ENCODE peak calls at places on chromosome 16, in seven cellular contexts. U is skeletal muscle cell; Y is CD8-positive, alpha-beta memory T cell; K is epithelial cell of prostate; S is T-helper 9 cell; G is upper lobe of right lung; D is left cardiac atrium. O is an unnamed sample.

GRCh38 chr16:31508706-31509523 is 724 bp upstream of the RUSF1 start:
- DNase-seq in G (no peak), Y (no peak), D (no peak), U (no peak), K (no peak), S (no peak), O (no peak)

GRCh38 chr16:86307518-86307903 is 202.8 kb upstream of the FOXF1 start:
- DNase-seq in K (peak; percentile 85), D (no peak), G (no peak), S (no peak), Y (no peak), U (peak; percentile 37), O (no peak)

GRCh38 chr16:87681990-87682570 is 79.8 kb downstream of the JPH3 start:
- DNase-seq in S (no peak), Y (no peak), K (no peak), U (peak; percentile 36), G (no peak), D (no peak), O (no peak)

GRCh38 chr16:29148867-29149272 is 164.0 kb downstream of the LAT start:
- DNase-seq in G (no peak), S (peak; percentile 66), K (no peak), D (peak; percentile 67), U (no peak), Y (peak; percentile 95), O (peak; percentile 94)

GRCh38 chr16:54242199-54242598 is 44.4 kb downstream of the IRX3 start:
- DNase-seq in U (no peak), K (no peak), G (no peak), S (no peak), D (no peak), Y (peak; percentile 0), O (no peak)

GRCh38 chr16:73122604-73123386 is 74.9 kb upstream of the ZFHX3 start:
- DNase-seq in D (peak; percentile 58), K (no peak), S (no peak), G (no peak), U (no peak), Y (peak; percentile 34), O (no peak)

GRCh38 chr16:85573696-85574641 is 39.2 kb upstream of the GSE1 start:
- DNase-seq in D (peak; percentile 89), K (no peak), U (peak; percentile 76), S (no peak), Y (no peak), G (no peak), O (no peak)

GRCh38 chr16:61829631-61830030 is 206.6 kb downstream of the CDH8 start:
- DNase-seq in K (no peak), G (no peak), S (no peak), Y (no peak), D (no peak), U (no peak), O (no peak)

GRCh38 chr16:47970291-47970931 is 185.4 kb downstream of the ABCC12 start:
- DNase-seq in U (no peak), Y (no peak), D (no peak), S (no peak), K (no peak), G (no peak), O (no peak)

GRCh38 chr16:4790261-4790660 is 2.1 kb upstream of the SEPTIN12 start:
- DNase-seq in D (no peak), K (no peak), U (no peak), S (no peak), Y (no peak), G (no peak), O (no peak)

GRCh38 chr16:70396209-70396904 is 42.5 kb downstream of the ST3GAL2 start:
- DNase-seq in G (no peak), K (no peak), U (no peak), Y (no peak), S (no peak), D (no peak), O (no peak)

GRCh38 chr16:5488581-5488980 is 391.0 kb upstream of the EEF2KMT start:
- DNase-seq in Y (no peak), U (no peak), G (no peak), S (no peak), D (no peak), K (no peak), O (no peak)

GRCh38 chr16:70808371-70808770 is 7.4 kb upstream of the VAC14 start:
- DNase-seq in S (no peak), G (no peak), U (no peak), D (no peak), K (no peak), Y (no peak), O (no peak)

GRCh38 chr16:50900391-50900942 is 158.6 kb downstream of the CYLD start:
- DNase-seq in K (no peak), U (no peak), Y (no peak), G (no peak), S (no peak), D (no peak), O (no peak)

GRCh38 chr16:51048544-51048943 is 102.5 kb downstream of the SALL1 start:
- DNase-seq in K (no peak), Y (no peak), S (no peak), G (no peak), U (no peak), D (no peak), O (no peak)

GRCh38 chr16:10978846-10979446 is 34.6 kb downstream of the CLEC16A start:
- DNase-seq in D (no peak), U (no peak), K (no peak), S (no peak), G (no peak), Y (no peak), O (no peak)

GRCh38 chr16:81155769-81156168 is 59.6 kb upstream of the GCSH start:
- DNase-seq in K (no peak), G (no peak), S (no peak), Y (no peak), D (no peak), U (no peak), O (no peak)

GRCh38 chr16:88378836-88379693 is 3.7 kb upstream of the ZNF469 start:
- DNase-seq in U (no peak), Y (no peak), S (no peak), D (no peak), G (peak; percentile 61), K (no peak), O (peak; percentile 28)

GRCh38 chr16:86322840-86323239 is 187.5 kb upstream of the FOXF1 start:
- DNase-seq in G (no peak), Y (no peak), S (no peak), K (no peak), U (no peak), D (no peak), O (no peak)